ENCODE peak calls at places on chromosomes 6 and 20, in four cellular contexts. P, Q, W and I are unnamed samples.

GRCh38 chr6:35498407-35499045 is 1.6 kb upstream of the TEAD3 start:
- DNase-seq in P (no peak), Q (no peak), W (no peak), I (no peak)

GRCh38 chr6:70413114-70413828 is at the start of gene FAM135A:
- DNase-seq in P (peak; percentile 97), Q (peak; percentile 95), W (peak; percentile 100), I (peak; percentile 91)

GRCh38 chr6:123529058-123529457 is 107.7 kb downstream of the TRDN start:
- DNase-seq in P (no peak), Q (no peak), W (no peak), I (no peak)

GRCh38 chr6:36856277-36856676 is 17.0 kb upstream of the CPNE5 start:
- DNase-seq in P (no peak), Q (no peak), W (no peak), I (no peak)

GRCh38 chr6:135096403-135097130 is 41.9 kb upstream of the HBS1L start:
- DNase-seq in P (no peak), Q (no peak), W (no peak), I (no peak)

GRCh38 chr6:99458319-99458718 is 33.2 kb upstream of the PNISR start:
- DNase-seq in P (peak; percentile 8), Q (no peak), W (peak; percentile 23), I (no peak)

GRCh38 chr20:37564388-37565133 is 36.9 kb upstream of the BLCAP start:
- DNase-seq in P (no peak), Q (peak; percentile 11), W (peak; percentile 84), I (peak; percentile 26)

GRCh38 chr6:36844232-36845170 is 5.3 kb upstream of the CPNE5 start:
- DNase-seq in P (no peak), Q (no peak), W (no peak), I (no peak)

GRCh38 chr6:3696525-3696924 is 55.0 kb downstream of the PXDC1 start:
- DNase-seq in P (no peak), Q (no peak), W (no peak), I (no peak)

GRCh38 chr6:15351631-15352030 is 105.8 kb downstream of the JARID2 start:
- DNase-seq in P (peak; percentile 84), Q (no peak), W (no peak), I (no peak)